ENCODE peak calls at places on chromosomes 5 and 9, in five cellular contexts. One of them, this sample, is unnamed.

GRCh38 chr9:120439147-120439546 is 140.8 kb downstream of the CDK5RAP2 start:
- DNase-seq in NCI-H2029 treated with DMSO at 0.1 percent for 48 hours: no peak
- DNase-seq in left colon: no peak
- DNase-seq in osteocyte: no peak
- DNase-seq in upper lobe of right lung: no peak
- DNase-seq in this sample: no peak

GRCh38 chr5:55062039-55062779 is 38.2 kb downstream of the GZMK start:
- DNase-seq in NCI-H2029 treated with DMSO at 0.1 percent for 48 hours: peak; percentile 54
- DNase-seq in left colon: peak; percentile 27
- DNase-seq in osteocyte: no peak
- DNase-seq in upper lobe of right lung: no peak
- DNase-seq in this sample: peak; percentile 3

GRCh38 chr5:155451106-155451505 is 437.6 kb downstream of the KIF4B start:
- DNase-seq in NCI-H2029 treated with DMSO at 0.1 percent for 48 hours: no peak
- DNase-seq in left colon: no peak
- DNase-seq in osteocyte: no peak
- DNase-seq in upper lobe of right lung: no peak
- DNase-seq in this sample: no peak

GRCh38 chr9:109264865-109265532 is 55.9 kb downstream of the EPB41L4B start:
- DNase-seq in NCI-H2029 treated with DMSO at 0.1 percent for 48 hours: no peak
- DNase-seq in left colon: peak; percentile 63
- DNase-seq in osteocyte: no peak
- DNase-seq in upper lobe of right lung: no peak
- DNase-seq in this sample: no peak

GRCh38 chr9:108617661-108618060 is 238.1 kb downstream of the ACTL7B start:
- DNase-seq in NCI-H2029 treated with DMSO at 0.1 percent for 48 hours: no peak
- DNase-seq in left colon: no peak
- DNase-seq in osteocyte: no peak
- DNase-seq in upper lobe of right lung: no peak
- DNase-seq in this sample: no peak

GRCh38 chr5:116355819-116356601 is 218.6 kb downstream of the SEMA6A start:
- DNase-seq in NCI-H2029 treated with DMSO at 0.1 percent for 48 hours: no peak
- DNase-seq in left colon: no peak
- DNase-seq in osteocyte: no peak
- DNase-seq in upper lobe of right lung: no peak
- DNase-seq in this sample: no peak

GRCh38 chr5:68243681-68244080 is 28.1 kb downstream of the PIK3R1 start:
- DNase-seq in NCI-H2029 treated with DMSO at 0.1 percent for 48 hours: peak; percentile 58
- DNase-seq in left colon: no peak
- DNase-seq in osteocyte: no peak
- DNase-seq in upper lobe of right lung: no peak
- DNase-seq in this sample: no peak

GRCh38 chr5:18566671-18567070 is 932.4 kb downstream of the TAF11L14 start:
- DNase-seq in NCI-H2029 treated with DMSO at 0.1 percent for 48 hours: no peak
- DNase-seq in left colon: no peak
- DNase-seq in osteocyte: no peak
- DNase-seq in upper lobe of right lung: no peak
- DNase-seq in this sample: no peak

GRCh38 chr9:14348241-14349140 is 34.5 kb upstream of the NFIB start:
- DNase-seq in NCI-H2029 treated with DMSO at 0.1 percent for 48 hours: no peak
- DNase-seq in left colon: no peak
- DNase-seq in osteocyte: no peak
- DNase-seq in upper lobe of right lung: no peak
- DNase-seq in this sample: no peak

GRCh38 chr5:158135682-158136176 is 276.8 kb upstream of the CLINT1 start:
- DNase-seq in NCI-H2029 treated with DMSO at 0.1 percent for 48 hours: no peak
- DNase-seq in left colon: no peak
- DNase-seq in osteocyte: no peak
- DNase-seq in upper lobe of right lung: no peak
- DNase-seq in this sample: no peak

GRCh38 chr5:122310886-122311285 is 1.2 kb upstream of the SNCAIP start:
- DNase-seq in NCI-H2029 treated with DMSO at 0.1 percent for 48 hours: no peak
- DNase-seq in left colon: no peak
- DNase-seq in osteocyte: no peak
- DNase-seq in upper lobe of right lung: no peak
- DNase-seq in this sample: no peak

GRCh38 chr5:150272531-150272930 is 17.0 kb downstream of the CAMK2A start:
- DNase-seq in NCI-H2029 treated with DMSO at 0.1 percent for 48 hours: no peak
- DNase-seq in left colon: no peak
- DNase-seq in osteocyte: no peak
- DNase-seq in upper lobe of right lung: no peak
- DNase-seq in this sample: no peak

GRCh38 chr9:38677660-38678303 is 42.2 kb downstream of the FAM240B start:
- DNase-seq in NCI-H2029 treated with DMSO at 0.1 percent for 48 hours: no peak
- DNase-seq in left colon: no peak
- DNase-seq in osteocyte: no peak
- DNase-seq in upper lobe of right lung: no peak
- DNase-seq in this sample: no peak